ENCODE peak calls at places on chromosomes 11 and 22, in six cellular contexts. One of them, this sample, is unnamed.

GRCh38 chr11:76639621-76640020 is 30.9 kb downstream of the LRRC32 start:
- DNase-seq in CD4-positive, alpha-beta T cell: no peak
- DNase-seq in endothelial cell: peak
- DNase-seq in lower leg skin: no peak
- DNase-seq in AG09309: no peak
- DNase-seq in GM12865: no peak
- DNase-seq in this sample: no peak

GRCh38 chr11:33942954-33943353 is 51.1 kb upstream of the LMO2 start:
- DNase-seq in CD4-positive, alpha-beta T cell: no peak
- DNase-seq in endothelial cell: no peak
- DNase-seq in lower leg skin: peak
- DNase-seq in AG09309: peak
- DNase-seq in GM12865: peak
- DNase-seq in this sample: no peak

GRCh38 chr11:128341280-128341679 is 246.1 kb downstream of the ETS1 start:
- DNase-seq in CD4-positive, alpha-beta T cell: peak
- DNase-seq in endothelial cell: no peak
- DNase-seq in lower leg skin: no peak
- DNase-seq in AG09309: no peak
- DNase-seq in GM12865: no peak
- DNase-seq in this sample: no peak

GRCh38 chr11:35391922-35392813 is 27.2 kb downstream of the SLC1A2 start:
- DNase-seq in CD4-positive, alpha-beta T cell: peak
- DNase-seq in endothelial cell: peak
- DNase-seq in lower leg skin: peak
- DNase-seq in AG09309: peak
- DNase-seq in GM12865: peak
- DNase-seq in this sample: peak

GRCh38 chr11:75013051-75013450 is 24.3 kb downstream of the NEU3 start:
- DNase-seq in CD4-positive, alpha-beta T cell: no peak
- DNase-seq in endothelial cell: no peak
- DNase-seq in lower leg skin: no peak
- DNase-seq in AG09309: no peak
- DNase-seq in GM12865: no peak
- DNase-seq in this sample: no peak

GRCh38 chr11:7353100-7353499 is 101.4 kb downstream of the SYT9 start:
- DNase-seq in CD4-positive, alpha-beta T cell: no peak
- DNase-seq in endothelial cell: peak
- DNase-seq in lower leg skin: no peak
- DNase-seq in AG09309: no peak
- DNase-seq in GM12865: peak
- DNase-seq in this sample: no peak

GRCh38 chr22:24119476-24119875 is 61.8 kb upstream of the SUSD2 start:
- DNase-seq in CD4-positive, alpha-beta T cell: no peak
- DNase-seq in endothelial cell: no peak
- DNase-seq in lower leg skin: no peak
- DNase-seq in AG09309: no peak
- DNase-seq in GM12865: no peak
- DNase-seq in this sample: no peak

GRCh38 chr11:76288166-76288978 is 82.1 kb upstream of the WNT11 start:
- DNase-seq in CD4-positive, alpha-beta T cell: peak
- DNase-seq in endothelial cell: peak
- DNase-seq in lower leg skin: no peak
- DNase-seq in AG09309: no peak
- DNase-seq in GM12865: peak
- DNase-seq in this sample: no peak

GRCh38 chr11:112523477-112523876 is 262.8 kb upstream of the PLET1 start:
- DNase-seq in CD4-positive, alpha-beta T cell: no peak
- DNase-seq in endothelial cell: no peak
- DNase-seq in lower leg skin: peak
- DNase-seq in AG09309: no peak
- DNase-seq in GM12865: no peak
- DNase-seq in this sample: no peak

GRCh38 chr11:64060263-64060860 is 24.6 kb downstream of the FLRT1 start:
- DNase-seq in CD4-positive, alpha-beta T cell: no peak
- DNase-seq in endothelial cell: no peak
- DNase-seq in lower leg skin: no peak
- DNase-seq in AG09309: no peak
- DNase-seq in GM12865: no peak
- DNase-seq in this sample: no peak

GRCh38 chr22:26550498-26551033 is 38.3 kb upstream of the TFIP11 start:
- DNase-seq in CD4-positive, alpha-beta T cell: no peak
- DNase-seq in endothelial cell: no peak
- DNase-seq in lower leg skin: no peak
- DNase-seq in AG09309: peak
- DNase-seq in GM12865: no peak
- DNase-seq in this sample: no peak

GRCh38 chr11:134475951-134476350 is 63.9 kb upstream of the B3GAT1 start:
- DNase-seq in CD4-positive, alpha-beta T cell: no peak
- DNase-seq in endothelial cell: no peak
- DNase-seq in lower leg skin: no peak
- DNase-seq in AG09309: no peak
- DNase-seq in GM12865: no peak
- DNase-seq in this sample: no peak

GRCh38 chr11:117985953-117986887 is at the start of gene IL10RA:
- DNase-seq in CD4-positive, alpha-beta T cell: peak
- DNase-seq in endothelial cell: peak
- DNase-seq in lower leg skin: peak
- DNase-seq in AG09309: no peak
- DNase-seq in GM12865: peak
- DNase-seq in this sample: peak

GRCh38 chr22:22960307-22960706 is 72.7 kb downstream of the IGLL5 start:
- DNase-seq in CD4-positive, alpha-beta T cell: no peak
- DNase-seq in endothelial cell: no peak
- DNase-seq in lower leg skin: no peak
- DNase-seq in AG09309: no peak
- DNase-seq in GM12865: no peak
- DNase-seq in this sample: no peak

GRCh38 chr22:27107005-27107404 is 449.6 kb downstream of the MIAT start:
- DNase-seq in CD4-positive, alpha-beta T cell: no peak
- DNase-seq in endothelial cell: no peak
- DNase-seq in lower leg skin: no peak
- DNase-seq in AG09309: no peak
- DNase-seq in GM12865: no peak
- DNase-seq in this sample: no peak

GRCh38 chr11:119536801-119537200 is 113.8 kb upstream of the THY1 start:
- DNase-seq in CD4-positive, alpha-beta T cell: no peak
- DNase-seq in endothelial cell: no peak
- DNase-seq in lower leg skin: no peak
- DNase-seq in AG09309: no peak
- DNase-seq in GM12865: no peak
- DNase-seq in this sample: no peak

GRCh38 chr11:1632053-1632714 is 2.6 kb downstream of the KRTAP5-5 start:
- DNase-seq in CD4-positive, alpha-beta T cell: no peak
- DNase-seq in endothelial cell: no peak
- DNase-seq in lower leg skin: no peak
- DNase-seq in AG09309: no peak
- DNase-seq in GM12865: no peak
- DNase-seq in this sample: no peak

GRCh38 chr11:65553301-65554001 is 4.7 kb downstream of the LTBP3 start:
- DNase-seq in CD4-positive, alpha-beta T cell: peak
- DNase-seq in endothelial cell: no peak
- DNase-seq in lower leg skin: no peak
- DNase-seq in AG09309: no peak
- DNase-seq in GM12865: peak
- DNase-seq in this sample: no peak

GRCh38 chr11:47979378-47980092 is 824 bp upstream of the PTPRJ start:
- DNase-seq in CD4-positive, alpha-beta T cell: no peak
- DNase-seq in endothelial cell: no peak
- DNase-seq in lower leg skin: no peak
- DNase-seq in AG09309: no peak
- DNase-seq in GM12865: no peak
- DNase-seq in this sample: no peak
- TF ChIP-seq CTCF in CD4-positive, alpha-beta T cell: no peak
- TF ChIP-seq CTCF in endothelial cell: no peak
- TF ChIP-seq CTCF in lower leg skin: no peak
- TF ChIP-seq CTCF in AG09309: no peak
- TF ChIP-seq CTCF in GM12865: no peak
- TF ChIP-seq CTCF in this sample: no peak

GRCh38 chr22:44890416-44891292 is 119.2 kb downstream of the PHF21B start:
- DNase-seq in CD4-positive, alpha-beta T cell: no peak
- DNase-seq in endothelial cell: no peak
- DNase-seq in lower leg skin: no peak
- DNase-seq in AG09309: no peak
- DNase-seq in GM12865: no peak
- DNase-seq in this sample: no peak

GRCh38 chr22:44888491-44888941 is 121.3 kb downstream of the PHF21B start:
- DNase-seq in CD4-positive, alpha-beta T cell: no peak
- DNase-seq in endothelial cell: no peak
- DNase-seq in lower leg skin: no peak
- DNase-seq in AG09309: no peak
- DNase-seq in GM12865: no peak
- DNase-seq in this sample: no peak

GRCh38 chr22:44887941-44888366 is 121.9 kb downstream of the PHF21B start:
- DNase-seq in CD4-positive, alpha-beta T cell: no peak
- DNase-seq in endothelial cell: no peak
- DNase-seq in lower leg skin: no peak
- DNase-seq in AG09309: no peak
- DNase-seq in GM12865: no peak
- DNase-seq in this sample: no peak

GRCh38 chr22:44891293-44891747 is 118.5 kb downstream of the PHF21B start:
- DNase-seq in CD4-positive, alpha-beta T cell: no peak
- DNase-seq in endothelial cell: no peak
- DNase-seq in lower leg skin: no peak
- DNase-seq in AG09309: no peak
- DNase-seq in GM12865: no peak
- DNase-seq in this sample: no peak

GRCh38 chr22:44889233-44889878 is 120.4 kb downstream of the PHF21B start:
- DNase-seq in CD4-positive, alpha-beta T cell: no peak
- DNase-seq in endothelial cell: no peak
- DNase-seq in lower leg skin: no peak
- DNase-seq in AG09309: no peak
- DNase-seq in GM12865: peak
- DNase-seq in this sample: no peak
- TF ChIP-seq CTCF in CD4-positive, alpha-beta T cell: no peak
- TF ChIP-seq CTCF in endothelial cell: no peak
- TF ChIP-seq CTCF in lower leg skin: no peak
- TF ChIP-seq CTCF in AG09309: peak
- TF ChIP-seq CTCF in GM12865: no peak
- TF ChIP-seq CTCF in this sample: peak

DNA sequence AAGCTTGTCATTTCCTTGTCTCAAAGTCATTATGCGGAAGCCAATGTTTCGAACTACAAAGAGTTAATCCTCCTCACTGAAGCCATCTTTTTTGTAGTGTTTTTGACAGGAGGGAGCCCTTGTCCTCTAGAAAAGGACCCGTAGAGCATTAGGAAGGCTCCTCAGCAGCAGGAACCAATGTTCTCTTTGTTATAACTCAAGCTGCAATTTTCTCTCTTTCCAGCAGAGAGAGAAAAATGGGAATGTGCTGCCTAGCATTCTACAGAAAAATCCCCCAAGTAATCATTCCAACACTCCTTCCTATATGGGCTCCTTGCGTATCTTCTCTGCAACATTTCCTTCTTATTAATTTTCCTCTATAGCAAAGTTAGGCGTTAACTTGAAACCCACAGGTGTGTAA is 30.6 kb downstream of the SC5D start:
- DNase-seq in CD4-positive, alpha-beta T cell: no peak
- DNase-seq in endothelial cell: no peak
- DNase-seq in lower leg skin: no peak
- DNase-seq in AG09309: no peak
- DNase-seq in GM12865: no peak
- DNase-seq in this sample: no peak
- TF ChIP-seq CTCF in CD4-positive, alpha-beta T cell: no peak
- TF ChIP-seq CTCF in endothelial cell: no peak
- TF ChIP-seq CTCF in lower leg skin: no peak
- TF ChIP-seq CTCF in AG09309: no peak
- TF ChIP-seq CTCF in GM12865: no peak
- TF ChIP-seq CTCF in this sample: peak

GRCh38 chr22:49991167-49991566 is 21.4 kb downstream of the IL17REL start:
- DNase-seq in CD4-positive, alpha-beta T cell: no peak
- DNase-seq in endothelial cell: no peak
- DNase-seq in lower leg skin: no peak
- DNase-seq in AG09309: no peak
- DNase-seq in GM12865: no peak
- DNase-seq in this sample: no peak

GRCh38 chr22:49993649-49994360 is 18.8 kb downstream of the IL17REL start:
- DNase-seq in CD4-positive, alpha-beta T cell: no peak
- DNase-seq in endothelial cell: no peak
- DNase-seq in lower leg skin: no peak
- DNase-seq in AG09309: no peak
- DNase-seq in GM12865: no peak
- DNase-seq in this sample: no peak

GRCh38 chr22:49991907-49992533 is 20.5 kb downstream of the IL17REL start:
- DNase-seq in CD4-positive, alpha-beta T cell: no peak
- DNase-seq in endothelial cell: no peak
- DNase-seq in lower leg skin: no peak
- DNase-seq in AG09309: no peak
- DNase-seq in GM12865: no peak
- DNase-seq in this sample: no peak

GRCh38 chr22:49994361-49995058 is 18.1 kb downstream of the IL17REL start:
- DNase-seq in CD4-positive, alpha-beta T cell: no peak
- DNase-seq in endothelial cell: no peak
- DNase-seq in lower leg skin: no peak
- DNase-seq in AG09309: no peak
- DNase-seq in GM12865: no peak
- DNase-seq in this sample: no peak

GRCh38 chr22:49992921-49993648 is 19.5 kb downstream of the IL17REL start:
- DNase-seq in CD4-positive, alpha-beta T cell: peak
- DNase-seq in endothelial cell: peak
- DNase-seq in lower leg skin: no peak
- DNase-seq in AG09309: peak
- DNase-seq in GM12865: peak
- DNase-seq in this sample: no peak
- TF ChIP-seq CTCF in CD4-positive, alpha-beta T cell: peak
- TF ChIP-seq CTCF in endothelial cell: peak
- TF ChIP-seq CTCF in lower leg skin: no peak
- TF ChIP-seq CTCF in AG09309: peak
- TF ChIP-seq CTCF in GM12865: peak
- TF ChIP-seq CTCF in this sample: peak

This sample was measured in type B pancreatic cell.